ENCODE peak calls at places on chromosomes 16 and 17, in ten cellular contexts. O, C, Y, T, R, X, P, A, F and Q are unnamed samples.

GRCh38 chr16:88504489-88505404 is 51.7 kb downstream of the ZFPM1 start:
- DNase-seq in O (no peak), C (no peak), Y (no peak), T (no peak), R (no peak), X (no peak), P (no peak), A (no peak), F (peak), Q (no peak)

GRCh38 chr17:40564195-40564882 is 933 bp downstream of the CCR7 start:
- DNase-seq in O (no peak), C (no peak), Y (no peak), T (no peak), R (no peak), X (no peak), P (no peak), A (peak), F (no peak), Q (no peak)

GRCh38 chr17:82050152-82050760 is 1.4 kb downstream of the RFNG start:
- DNase-seq in O (no peak), C (no peak), Y (no peak), T (no peak), R (no peak), X (no peak), P (no peak), A (peak), F (no peak), Q (no peak)

GRCh38 chr16:11253995-11254912 is 1.8 kb downstream of the SOCS1 start:
- DNase-seq in O (peak), C (no peak), Y (no peak), T (no peak), R (no peak), X (no peak), P (no peak), A (no peak), F (no peak), Q (no peak)

GRCh38 chr17:15343749-15344148 is 2.4 kb upstream of the TEKT3 start:
- DNase-seq in O (peak), C (peak), Y (no peak), T (no peak), R (no peak), X (no peak), P (peak), A (no peak), F (no peak), Q (no peak)

GRCh38 chr17:79842656-79843474 is 3.6 kb upstream of the CBX4 start:
- DNase-seq in O (peak), C (no peak), Y (no peak), T (no peak), R (no peak), X (no peak), P (no peak), A (no peak), F (peak), Q (no peak)

GRCh38 chr16:27539120-27539519 is 10.6 kb downstream of the GTF3C1 start:
- DNase-seq in O (no peak), C (no peak), Y (no peak), T (no peak), R (no peak), X (no peak), P (no peak), A (no peak), F (no peak), Q (no peak)

GRCh38 chr16:59090501-59090900 is 356.4 kb upstream of the GOT2 start:
- DNase-seq in O (no peak), C (no peak), Y (no peak), T (no peak), R (no peak), X (no peak), P (peak), A (no peak), F (no peak), Q (no peak)

GRCh38 chr16:49513040-49513439 is 139.4 kb downstream of the C16orf78 start:
- DNase-seq in O (no peak), C (no peak), Y (no peak), T (no peak), R (no peak), X (no peak), P (no peak), A (peak), F (no peak), Q (no peak)

GRCh38 chr16:60206511-60206910 is 1472.4 kb upstream of the GOT2 start:
- DNase-seq in O (no peak), C (no peak), Y (no peak), T (no peak), R (no peak), X (no peak), P (no peak), A (no peak), F (no peak), Q (no peak)

GRCh38 chr16:14289692-14290340 is 218.7 kb downstream of the MRTFB start:
- DNase-seq in O (peak), C (peak), Y (no peak), T (no peak), R (no peak), X (peak), P (peak), A (no peak), F (no peak), Q (no peak)

GRCh38 chr17:8012045-8012580 is 9.7 kb downstream of the GUCY2D start:
- DNase-seq in O (no peak), C (no peak), Y (no peak), T (no peak), R (no peak), X (no peak), P (no peak), A (no peak), F (no peak), Q (no peak)

GRCh38 chr17:43579570-43580140 is 33.5 kb upstream of the ETV4 start:
- DNase-seq in O (peak), C (peak), Y (no peak), T (no peak), R (no peak), X (no peak), P (peak), A (no peak), F (no peak), Q (peak)

GRCh38 chr17:47257651-47258339 is 4.2 kb downstream of the ITGB3 start:
- DNase-seq in O (peak), C (peak), Y (no peak), T (no peak), R (no peak), X (no peak), P (peak), A (no peak), F (no peak), Q (no peak)

GRCh38 chr16:20944861-20945390 is 44.4 kb downstream of the LYRM1 start:
- DNase-seq in O (peak), C (peak), Y (no peak), T (no peak), R (no peak), X (no peak), P (no peak), A (no peak), F (no peak), Q (no peak)

GRCh38 chr16:20049831-20050230 is 23.9 kb downstream of the GPR139 start:
- DNase-seq in O (no peak), C (no peak), Y (no peak), T (no peak), R (no peak), X (no peak), P (no peak), A (no peak), F (no peak), Q (no peak)

GRCh38 chr16:85058909-85059308 is 31.3 kb downstream of the KIAA0513 start:
- DNase-seq in O (no peak), C (no peak), Y (no peak), T (no peak), R (no peak), X (no peak), P (no peak), A (no peak), F (no peak), Q (no peak)

GRCh38 chr16:85173981-85174751 is 61.9 kb upstream of the CIBAR2 start:
- DNase-seq in O (peak), C (peak), Y (no peak), T (no peak), R (no peak), X (no peak), P (peak), A (peak), F (peak), Q (no peak)

GRCh38 chr16:87583453-87584131 is 18.7 kb upstream of the JPH3 start:
- DNase-seq in O (peak), C (no peak), Y (no peak), T (no peak), R (no peak), X (no peak), P (peak), A (no peak), F (no peak), Q (no peak)

GRCh38 chr16:3051489-3051888 is 5.1 kb downstream of the MMP25 start:
- DNase-seq in O (no peak), C (no peak), Y (no peak), T (no peak), R (no peak), X (no peak), P (no peak), A (no peak), F (no peak), Q (no peak)

GRCh38 chr16:86252596-86252995 is 257.7 kb upstream of the FOXF1 start:
- DNase-seq in O (peak), C (no peak), Y (no peak), T (no peak), R (no peak), X (peak), P (peak), A (no peak), F (peak), Q (no peak)

GRCh38 chr16:57186630-57187507 is 740 bp downstream of the RSPRY1 start:
- DNase-seq in O (peak), C (peak), Y (peak), T (no peak), R (no peak), X (no peak), P (peak), A (no peak), F (peak), Q (no peak)

GRCh38 chr16:57185446-57185944 is 344 bp downstream of the PSME3IP1 start:
- DNase-seq in O (peak), C (peak), Y (peak), T (peak), R (peak), X (peak), P (peak), A (no peak), F (peak), Q (no peak)

GRCh38 chr16:57188711-57189002 is 2.5 kb downstream of the RSPRY1 start:
- DNase-seq in O (no peak), C (no peak), Y (no peak), T (no peak), R (no peak), X (no peak), P (no peak), A (no peak), F (no peak), Q (no peak)

GRCh38 chr16:57185945-57186629 is at the start of the genes PSME3IP1 and RSPRY1:
- DNase-seq in O (peak), C (peak), Y (peak), T (peak), R (peak), X (peak), P (peak), A (peak), F (peak), Q (peak)

DNA sequence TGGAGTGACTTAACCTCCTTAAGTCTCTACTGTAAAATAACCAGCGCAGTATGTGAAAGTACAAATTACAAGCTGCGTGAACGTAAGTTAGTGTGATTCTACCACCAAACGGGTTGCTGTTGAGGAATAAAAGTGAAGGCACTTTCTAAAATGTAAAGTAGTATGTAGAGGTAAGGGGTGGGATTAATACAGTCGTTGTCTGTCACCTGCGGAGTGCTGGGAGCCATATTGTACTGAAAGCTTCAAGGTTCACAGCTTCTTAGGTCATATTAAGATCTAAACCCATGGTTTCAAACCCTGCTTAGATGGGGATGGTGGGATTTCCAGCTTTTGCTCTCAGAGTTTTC is 1.4 kb downstream of the RSPRY1 start:
- DNase-seq in O (no peak), C (no peak), Y (no peak), T (no peak), R (no peak), X (no peak), P (no peak), A (no peak), F (no peak), Q (no peak)
- H3K4me3 ChIP-seq in O (peak), C (peak), Y (peak), T (peak), R (peak), X (peak), P (peak), A (peak), F (peak), Q (peak)

DNA sequence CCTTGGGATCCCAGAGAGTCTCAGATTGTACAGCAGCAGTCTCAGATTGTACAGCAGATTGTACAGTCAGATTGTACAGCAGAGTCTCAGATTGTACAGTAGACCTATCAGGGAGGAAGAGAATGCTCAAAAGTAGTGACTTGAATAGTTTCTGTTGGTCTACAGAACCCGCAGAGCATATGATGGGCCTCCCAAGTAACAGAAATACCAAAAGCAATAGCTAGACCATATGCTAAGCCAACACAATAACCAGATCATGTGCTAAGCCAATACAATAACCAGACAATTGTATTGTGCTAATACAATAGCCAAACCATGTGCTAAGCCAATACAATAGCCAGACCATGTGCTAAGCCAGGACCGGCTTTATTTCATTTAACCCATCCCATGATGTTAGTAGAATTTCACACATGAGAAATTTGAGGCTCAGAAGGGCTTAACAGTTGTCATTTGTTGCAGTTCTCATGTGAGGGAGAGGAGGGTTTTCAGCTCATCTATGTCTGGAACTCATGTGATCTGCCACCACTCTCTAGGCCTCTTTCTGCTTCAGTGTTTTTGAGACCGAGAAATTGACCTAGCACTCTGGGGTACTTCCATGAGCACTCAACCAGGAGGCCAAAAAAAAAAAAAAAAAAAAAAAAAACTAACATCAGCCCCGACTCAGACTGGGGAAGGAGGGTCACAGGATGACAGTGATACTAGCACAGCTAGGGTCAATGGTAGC is 144.0 kb downstream of the SOX9 start:
- DNase-seq in O (no peak), C (no peak), Y (no peak), T (no peak), R (no peak), X (no peak), P (no peak), A (no peak), F (no peak), Q (no peak)
- TF ChIP-seq CTCF in O (no peak), C (no peak), Y (no peak), T (no peak), R (no peak), X (no peak), P (no peak), A (no peak), F (no peak), Q (no peak)

GRCh38 chr16:23333962-23334361 is 31.9 kb downstream of the SCNN1B start:
- DNase-seq in O (no peak), C (peak), Y (no peak), T (no peak), R (no peak), X (no peak), P (no peak), A (no peak), F (no peak), Q (no peak)
- H3K4me3 ChIP-seq in O (no peak), C (no peak), Y (no peak), T (no peak), R (no peak), X (no peak), P (no peak), A (no peak), F (no peak), Q (no peak)

GRCh38 chr16:50671644-50672260 is 9.4 kb downstream of the SNX20 start:
- DNase-seq in O (peak), C (peak), Y (no peak), T (no peak), R (no peak), X (no peak), P (no peak), A (no peak), F (peak), Q (no peak)
- TF ChIP-seq CTCF in O (peak), C (peak), Y (peak), T (peak), R (no peak), X (peak), P (peak), A (peak), F (peak), Q (peak)

GRCh38 chr17:78559749-78560368 is 17.3 kb downstream of the DNAH17 start:
- DNase-seq in O (no peak), C (no peak), Y (no peak), T (no peak), R (no peak), X (no peak), P (no peak), A (peak), F (no peak), Q (no peak)
- H3K4me3 ChIP-seq in O (no peak), C (no peak), Y (no peak), T (no peak), R (no peak), X (no peak), P (no peak), A (no peak), F (no peak), Q (no peak)

GRCh38 chr17:58706351-58707140 is 14.1 kb downstream of the RAD51C start:
- DNase-seq in O (no peak), C (no peak), Y (no peak), T (no peak), R (no peak), X (no peak), P (no peak), A (no peak), F (no peak), Q (no peak)

DNA sequence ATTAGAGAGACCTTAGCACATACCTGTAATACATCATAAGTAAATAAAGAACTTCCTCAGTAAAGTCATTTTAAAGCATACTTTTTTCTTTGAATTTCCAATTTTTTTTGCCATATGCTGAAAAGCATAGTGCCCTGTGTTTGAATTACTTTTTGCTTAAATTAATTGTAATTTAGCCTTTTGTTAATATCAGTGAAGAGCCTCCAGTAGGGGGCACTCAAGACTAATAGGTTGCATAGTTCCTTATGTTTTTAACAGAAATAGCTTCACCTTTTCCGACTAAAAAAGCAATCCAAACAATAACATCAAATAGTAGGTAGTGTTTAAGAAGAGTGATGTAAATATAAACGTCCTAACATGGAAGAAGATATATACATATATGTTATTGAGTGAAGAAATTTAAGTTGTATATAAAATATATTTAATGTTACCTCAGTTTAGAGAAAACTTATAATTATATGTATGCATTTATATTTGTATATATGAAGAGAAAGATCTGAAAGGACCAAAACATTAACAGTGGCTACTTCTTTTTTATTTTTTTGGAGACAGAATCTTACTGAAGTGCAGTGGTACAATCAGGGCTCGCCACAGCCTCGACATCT is 18.6 kb downstream of the RAD51C start:
- DNase-seq in O (peak), C (peak), Y (no peak), T (no peak), R (peak), X (no peak), P (peak), A (no peak), F (peak), Q (no peak)
- TF ChIP-seq CTCF in O (peak), C (peak), Y (peak), T (peak), R (peak), X (peak), P (peak), A (peak), F (peak), Q (peak)

GRCh38 chr17:9124554-9124935 is 103.2 kb downstream of the NTN1 start:
- DNase-seq in O (no peak), C (no peak), Y (no peak), T (no peak), R (no peak), X (no peak), P (no peak), A (no peak), F (no peak), Q (no peak)

GRCh38 chr17:9116861-9117568 is 95.7 kb downstream of the NTN1 start:
- DNase-seq in O (no peak), C (no peak), Y (no peak), T (no peak), R (no peak), X (no peak), P (no peak), A (no peak), F (no peak), Q (no peak)

GRCh38 chr17:9120471-9120870 is 99.2 kb downstream of the NTN1 start:
- DNase-seq in O (no peak), C (no peak), Y (no peak), T (no peak), R (peak), X (no peak), P (no peak), A (no peak), F (no peak), Q (no peak)

GRCh38 chr17:9123594-9124553 is 102.6 kb downstream of the NTN1 start:
- DNase-seq in O (no peak), C (no peak), Y (no peak), T (no peak), R (no peak), X (no peak), P (no peak), A (no peak), F (no peak), Q (no peak)

DNA sequence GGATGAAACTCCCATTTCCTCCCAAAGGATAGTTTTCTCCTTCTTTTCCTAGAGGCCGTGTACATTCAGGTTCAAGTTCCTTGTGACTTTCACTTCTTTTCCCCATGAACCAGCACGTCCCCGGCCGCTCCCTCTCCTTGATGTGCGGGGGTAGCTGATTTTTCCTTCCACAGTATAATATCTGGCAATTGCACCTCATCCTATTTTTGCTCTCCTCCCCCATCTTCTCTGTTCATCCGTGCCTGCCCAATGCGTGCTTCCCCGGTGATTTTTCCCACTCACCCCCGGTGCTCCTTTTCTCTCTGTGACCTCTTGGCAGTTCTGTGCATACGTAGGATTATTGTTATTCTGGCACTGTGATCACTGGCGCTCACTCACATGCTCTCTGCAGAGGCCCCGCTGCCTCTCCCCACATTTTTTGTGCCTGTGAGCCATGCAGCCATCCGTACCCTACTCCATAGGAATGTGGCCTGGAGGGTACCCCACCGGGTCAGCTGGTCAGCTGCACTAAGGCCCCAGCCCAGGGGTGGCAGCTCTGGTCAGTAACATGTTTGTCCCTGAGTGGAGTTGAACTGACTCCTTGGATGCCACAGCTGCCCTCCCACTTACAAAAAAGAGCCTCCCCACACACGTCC is 100.0 kb downstream of the NTN1 start:
- DNase-seq in O (no peak), C (no peak), Y (no peak), T (no peak), R (no peak), X (no peak), P (no peak), A (no peak), F (no peak), Q (no peak)
- H3K4me3 ChIP-seq in O (no peak), C (no peak), Y (no peak), T (no peak), R (no peak), X (no peak), P (no peak), A (no peak), F (no peak), Q (no peak)